ENCODE peak calls at places on chromosomes 6 and 20, in nine cellular contexts. X is esophagus muscularis mucosa, S is thyroid gland, Z is uterus, Q is breast epithelium, W is right lobe of liver, J is GM12878, Y is IMR-90, M is esophagus squamous epithelium. U is an unnamed sample.

GRCh38 chr6:157518399-157519250 is 137.6 kb downstream of the ZDHHC14 start:
- DNase-seq in X (no peak), S (peak), Z (no peak), Q (no peak), W (no peak), J (no peak), Y (peak), M (no peak), U (no peak)

GRCh38 chr6:153503810-153504209 is 372.7 kb upstream of the RGS17 start:
- DNase-seq in X (no peak), S (no peak), Z (no peak), Q (no peak), W (no peak), J (no peak), Y (no peak), M (no peak), U (no peak)

GRCh38 chr20:48737463-48738093 is 90.2 kb downstream of the PREX1 start:
- DNase-seq in X (no peak), S (no peak), Z (no peak), Q (no peak), W (no peak), J (no peak), Y (no peak), M (no peak), U (no peak)

GRCh38 chr20:48234951-48235350 is 449.7 kb upstream of the SULF2 start:
- DNase-seq in X (no peak), S (no peak), Z (no peak), Q (no peak), W (no peak), J (no peak), Y (no peak), M (no peak), U (no peak)

GRCh38 chr6:143135326-143135725 is 74.6 kb downstream of the AIG1 start:
- DNase-seq in X (no peak), S (no peak), Z (no peak), Q (no peak), W (no peak), J (no peak), Y (no peak), M (no peak), U (no peak)

GRCh38 chr6:32439708-32440214 is at the start of gene HLA-DRA:
- DNase-seq in X (no peak), S (peak), Z (peak), Q (no peak), W (no peak), J (peak), Y (peak), M (no peak), U (no peak)

GRCh38 chr6:74318738-74319137 is 622.7 kb downstream of the CD109 start:
- DNase-seq in X (no peak), S (no peak), Z (no peak), Q (no peak), W (no peak), J (no peak), Y (no peak), M (no peak), U (no peak)

GRCh38 chr6:134560019-134560418 is 242.1 kb upstream of the SGK1 start:
- DNase-seq in X (no peak), S (no peak), Z (no peak), Q (no peak), W (no peak), J (no peak), Y (no peak), M (no peak), U (no peak)

GRCh38 chr6:155171747-155172191 is 92.0 kb upstream of the CLDN20 start:
- DNase-seq in X (no peak), S (no peak), Z (no peak), Q (no peak), W (no peak), J (no peak), Y (peak), M (no peak), U (no peak)

GRCh38 chr6:129525055-129525454 is 184.9 kb downstream of the ARHGAP18 start:
- DNase-seq in X (no peak), S (no peak), Z (no peak), Q (no peak), W (no peak), J (no peak), Y (peak), M (no peak), U (no peak)

GRCh38 chr6:165096868-165097267 is 212.5 kb downstream of the C6orf118 start:
- DNase-seq in X (no peak), S (no peak), Z (no peak), Q (no peak), W (no peak), J (no peak), Y (no peak), M (no peak), U (no peak)

GRCh38 chr6:28643017-28643740 is 117.5 kb downstream of the GPX5 start:
- DNase-seq in X (no peak), S (no peak), Z (no peak), Q (no peak), W (no peak), J (peak), Y (peak), M (no peak), U (no peak)

GRCh38 chr20:51128198-51128597 is 105.3 kb upstream of the KCNG1 start:
- DNase-seq in X (no peak), S (no peak), Z (no peak), Q (no peak), W (no peak), J (no peak), Y (peak), M (no peak), U (no peak)

GRCh38 chr20:63957004-63957689 is 931 bp upstream of the UCKL1 start:
- DNase-seq in X (no peak), S (peak), Z (peak), Q (no peak), W (peak), J (no peak), Y (peak), M (no peak), U (peak)

GRCh38 chr6:21664263-21665081 is 70.9 kb downstream of the SOX4 start:
- DNase-seq in X (no peak), S (peak), Z (peak), Q (peak), W (no peak), J (no peak), Y (no peak), M (no peak), U (no peak)

GRCh38 chr6:15481892-15482291 is 180.9 kb downstream of the DTNBP1 start:
- DNase-seq in X (no peak), S (no peak), Z (no peak), Q (no peak), W (no peak), J (no peak), Y (no peak), M (no peak), U (no peak)

GRCh38 chr6:170358496-170358895 is 51.9 kb downstream of the FAM120B start:
- DNase-seq in X (no peak), S (no peak), Z (peak), Q (no peak), W (no peak), J (no peak), Y (no peak), M (no peak), U (no peak)

GRCh38 chr6:27448456-27448855 is 24.4 kb downstream of the ZNF184 start:
- DNase-seq in X (no peak), S (no peak), Z (no peak), Q (no peak), W (no peak), J (no peak), Y (no peak), M (no peak), U (no peak)

GRCh38 chr6:5054427-5054873 is 30.7 kb upstream of the PPP1R3G start:
- DNase-seq in X (no peak), S (no peak), Z (no peak), Q (no peak), W (no peak), J (no peak), Y (peak), M (no peak), U (no peak)

GRCh38 chr6:37137201-37137880 is 32.6 kb upstream of the PIM1 start:
- DNase-seq in X (no peak), S (peak), Z (peak), Q (no peak), W (no peak), J (no peak), Y (peak), M (no peak), U (no peak)

GRCh38 chr20:49697071-49697470 is 16.6 kb downstream of the B4GALT5 start:
- DNase-seq in X (no peak), S (no peak), Z (no peak), Q (no peak), W (no peak), J (no peak), Y (no peak), M (no peak), U (no peak)

GRCh38 chr6:159086033-159086618 is 41.3 kb upstream of the TAGAP start:
- DNase-seq in X (no peak), S (no peak), Z (no peak), Q (no peak), W (no peak), J (no peak), Y (no peak), M (no peak), U (no peak)

GRCh38 chr6:100740439-100740838 is 140.7 kb downstream of the ASCC3 start:
- DNase-seq in X (no peak), S (no peak), Z (no peak), Q (no peak), W (no peak), J (no peak), Y (no peak), M (no peak), U (no peak)

GRCh38 chr6:166768761-166769160 is 141.7 kb upstream of the RPS6KA2 start:
- DNase-seq in X (no peak), S (no peak), Z (no peak), Q (no peak), W (no peak), J (no peak), Y (no peak), M (no peak), U (no peak)

GRCh38 chr6:25832307-25832662 is 433 bp upstream of the SLC17A1 start:
- DNase-seq in X (no peak), S (no peak), Z (no peak), Q (no peak), W (no peak), J (no peak), Y (no peak), M (no peak), U (no peak)

GRCh38 chr6:34236423-34237315 is at the start of gene HMGA1:
- DNase-seq in X (peak), S (peak), Z (peak), Q (peak), W (peak), J (peak), Y (peak), M (peak), U (peak)

GRCh38 chr6:43490523-43490939 is 13.2 kb downstream of the TJAP1 start:
- DNase-seq in X (no peak), S (no peak), Z (no peak), Q (no peak), W (peak), J (no peak), Y (no peak), M (no peak), U (no peak)

GRCh38 chr6:72238900-72239299 is 352.6 kb downstream of the RIMS1 start:
- DNase-seq in X (no peak), S (no peak), Z (no peak), Q (no peak), W (no peak), J (no peak), Y (peak), M (no peak), U (no peak)

GRCh38 chr6:67064323-67064722 is 1357.3 kb upstream of the EYS start:
- DNase-seq in X (no peak), S (no peak), Z (no peak), Q (no peak), W (no peak), J (no peak), Y (no peak), M (no peak), U (no peak)

GRCh38 chr6:116847234-116847633 is 18.4 kb upstream of the GPRC6A start:
- DNase-seq in X (no peak), S (no peak), Z (no peak), Q (no peak), W (no peak), J (no peak), Y (peak), M (no peak), U (no peak)

GRCh38 chr6:151389640-151390275 is 1.6 kb downstream of the ZBTB2 start:
- DNase-seq in X (no peak), S (peak), Z (peak), Q (peak), W (peak), J (no peak), Y (peak), M (peak), U (no peak)
- TF ChIP-seq POLR2A in X (peak), S (peak), Z (peak), Q (no peak), W (peak), J (peak), Y (peak), M (no peak), U (peak)

GRCh38 chr6:167797871-167798265 is 28.8 kb upstream of the AFDN start:
- DNase-seq in X (peak), S (no peak), Z (no peak), Q (no peak), W (peak), J (no peak), Y (no peak), M (no peak), U (no peak)

GRCh38 chr6:167795874-167796667 is 30.6 kb upstream of the AFDN start:
- DNase-seq in X (peak), S (peak), Z (no peak), Q (peak), W (peak), J (no peak), Y (no peak), M (no peak), U (no peak)

GRCh38 chr6:167796668-167797031 is 30.1 kb upstream of the AFDN start:
- DNase-seq in X (no peak), S (peak), Z (no peak), Q (no peak), W (peak), J (no peak), Y (no peak), M (no peak), U (no peak)

GRCh38 chr6:167798453-167798852 is 28.3 kb upstream of the AFDN start:
- DNase-seq in X (peak), S (no peak), Z (no peak), Q (no peak), W (peak), J (no peak), Y (no peak), M (no peak), U (no peak)

DNA sequence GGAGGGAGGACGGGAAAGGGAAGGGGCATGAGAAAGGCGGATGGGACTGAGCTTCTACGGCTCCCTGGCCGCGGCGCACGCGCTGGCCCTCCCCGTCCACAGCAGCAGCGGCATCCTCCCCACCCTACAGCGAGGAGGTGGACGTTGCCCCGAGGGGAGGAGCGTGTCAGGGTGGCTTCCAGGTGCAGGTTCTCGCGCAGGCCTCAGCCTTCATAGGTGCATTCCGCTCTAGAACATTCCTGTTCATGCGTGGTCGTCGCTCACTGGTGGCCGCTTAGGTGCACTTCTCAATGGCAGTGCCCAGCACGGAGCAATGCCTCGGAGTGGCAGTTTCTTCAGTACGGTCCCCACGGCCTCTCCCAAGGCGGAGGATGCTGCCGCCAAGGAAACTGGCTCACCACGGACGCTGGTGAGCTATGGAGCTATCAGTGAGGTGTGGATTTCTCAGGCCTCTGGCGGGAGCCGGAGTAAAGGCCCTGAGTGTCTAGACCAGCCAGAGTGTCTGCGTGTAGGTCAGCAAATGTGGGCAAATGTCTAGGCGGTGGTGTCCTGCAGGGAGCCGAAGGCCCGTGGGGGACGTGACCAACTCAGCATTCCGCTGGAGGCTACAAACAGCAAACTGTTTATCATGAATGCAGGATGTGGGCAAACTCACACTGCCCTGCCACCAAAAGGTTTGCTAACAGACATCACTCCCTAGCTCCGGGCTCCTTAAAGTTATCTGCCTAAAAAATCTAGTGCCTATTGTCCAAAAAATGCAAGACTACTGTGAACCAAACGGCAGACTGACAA is 29.4 kb upstream of the AFDN start:
- DNase-seq in X (peak), S (no peak), Z (no peak), Q (no peak), W (peak), J (no peak), Y (no peak), M (no peak), U (no peak)
- TF ChIP-seq POLR2A in X (no peak), S (no peak), Z (no peak), Q (no peak), W (no peak), J (no peak), Y (no peak), M (no peak), U (no peak)

GRCh38 chr6:31358302-31358701 is 1.3 kb upstream of the HLA-B start:
- DNase-seq in X (peak), S (no peak), Z (no peak), Q (no peak), W (no peak), J (no peak), Y (no peak), M (no peak), U (no peak)

GRCh38 chr6:31356216-31356945 is 598 bp downstream of the HLA-B start:
- DNase-seq in X (peak), S (peak), Z (peak), Q (no peak), W (peak), J (no peak), Y (peak), M (no peak), U (no peak)

GRCh38 chr6:31354788-31355539 is 2.0 kb downstream of the HLA-B start:
- DNase-seq in X (peak), S (no peak), Z (no peak), Q (no peak), W (no peak), J (no peak), Y (no peak), M (no peak), U (no peak)

GRCh38 chr6:31355540-31355988 is 1.4 kb downstream of the HLA-B start:
- DNase-seq in X (peak), S (no peak), Z (no peak), Q (no peak), W (no peak), J (no peak), Y (no peak), M (no peak), U (no peak)

GRCh38 chr6:31356946-31357466 is at the start of gene HLA-B:
- DNase-seq in X (peak), S (peak), Z (peak), Q (peak), W (peak), J (peak), Y (peak), M (peak), U (peak)
- TF ChIP-seq POLR2A in X (peak), S (no peak), Z (no peak), Q (peak), W (peak), J (peak), Y (peak), M (no peak), U (peak)

DNA sequence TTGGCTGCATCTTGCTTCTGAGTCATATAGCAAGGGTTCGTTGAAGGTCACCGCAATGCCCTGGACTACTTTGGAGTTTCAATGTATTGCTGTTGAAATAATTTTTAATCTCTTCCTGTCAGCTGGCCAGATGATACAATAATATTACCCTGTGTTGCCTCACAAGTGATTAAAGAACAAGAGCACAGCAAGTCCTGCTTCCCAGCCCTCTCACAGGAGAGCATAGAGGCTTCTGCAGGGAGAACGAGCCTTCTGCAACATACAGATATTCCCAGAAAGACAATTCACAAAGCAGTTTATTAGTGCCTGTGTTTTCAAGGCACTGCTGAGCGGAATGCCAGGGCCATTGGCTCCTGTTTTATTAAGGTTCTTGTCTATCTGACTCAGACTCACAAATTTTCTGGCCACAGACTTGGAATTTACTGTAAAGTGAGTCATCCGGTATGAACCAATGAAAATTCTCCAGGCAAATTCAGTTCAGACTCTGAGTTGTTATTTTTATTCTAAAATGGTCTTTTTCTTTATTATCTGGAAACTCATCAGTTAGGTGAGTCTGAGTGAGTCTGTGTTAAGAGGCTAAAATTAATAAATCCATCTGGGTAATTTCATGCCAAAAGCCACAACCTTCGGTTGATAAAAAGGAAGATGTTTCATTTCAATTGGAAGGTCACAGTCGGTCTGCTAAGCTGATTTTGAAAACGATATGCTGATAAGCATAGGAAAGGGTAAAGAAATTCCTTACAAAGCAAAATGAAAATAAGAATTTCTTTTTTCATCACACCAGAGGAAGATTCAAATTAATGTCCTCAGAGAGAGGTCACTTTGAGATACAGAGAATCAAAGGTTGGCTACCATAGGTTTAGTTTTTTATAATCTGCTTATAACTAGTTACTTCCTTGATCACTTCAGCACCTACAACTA is 289.4 kb upstream of the STXBP5 start:
- DNase-seq in X (no peak), S (peak), Z (peak), Q (no peak), W (no peak), J (no peak), Y (peak), M (no peak), U (no peak)
- TF ChIP-seq POLR2A in X (no peak), S (no peak), Z (no peak), Q (no peak), W (no peak), J (no peak), Y (peak), M (no peak), U (no peak)

DNA sequence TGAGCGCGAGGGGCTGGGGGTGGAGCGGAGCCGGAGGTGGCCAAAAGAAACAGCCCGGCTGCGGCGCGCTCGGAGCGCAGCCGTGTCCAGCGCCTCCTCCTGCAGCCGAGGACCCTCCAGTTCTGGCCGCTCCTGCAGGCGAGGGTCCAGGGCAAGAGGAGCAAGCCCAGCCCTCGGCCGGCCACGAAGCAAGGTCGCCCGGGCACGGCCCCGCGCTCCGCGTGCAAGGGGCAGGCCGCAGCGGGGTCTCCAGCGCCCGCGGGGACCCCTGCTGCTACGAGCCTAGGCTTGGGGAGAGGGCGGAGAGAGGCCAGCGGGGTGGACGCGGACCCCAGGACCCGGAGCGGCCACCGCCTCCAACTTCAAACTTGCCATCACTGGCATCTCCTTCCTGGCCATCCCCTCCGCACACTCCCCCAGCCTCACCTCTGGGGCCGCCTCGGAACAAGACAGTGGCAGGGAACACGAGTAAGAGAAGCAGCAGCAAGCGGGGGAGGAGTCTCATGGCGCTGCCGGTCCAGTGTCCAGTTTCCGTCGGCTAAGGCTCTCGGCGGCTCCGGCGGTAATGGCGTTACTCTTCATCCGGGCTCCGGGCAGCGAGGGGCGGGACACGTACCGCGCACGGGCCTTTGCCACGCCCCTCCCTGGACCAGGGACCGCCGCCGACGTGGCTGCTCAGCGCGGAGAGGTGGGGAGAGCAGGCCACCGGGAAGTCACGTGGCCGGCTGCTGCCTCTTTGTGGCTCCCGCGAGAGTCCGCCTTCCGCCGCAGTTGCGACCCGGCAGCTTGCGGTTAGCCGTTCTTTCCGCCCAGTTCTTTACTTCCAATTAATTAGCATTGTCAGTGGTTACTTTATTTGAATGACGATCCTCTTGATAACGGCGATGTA is at the start of gene SSR1:
- DNase-seq in X (peak), S (peak), Z (peak), Q (peak), W (peak), J (peak), Y (peak), M (peak), U (peak)
- TF ChIP-seq POLR2A in X (peak), S (peak), Z (peak), Q (peak), W (peak), J (peak), Y (peak), M (no peak), U (peak)

GRCh38 chr20:62302341-62303048 is at the start of gene ADRM1:
- DNase-seq in X (peak), S (peak), Z (peak), Q (peak), W (peak), J (peak), Y (peak), M (peak), U (peak)
- TF ChIP-seq POLR2A in X (peak), S (peak), Z (peak), Q (peak), W (peak), J (peak), Y (peak), M (no peak), U (peak)

U was measured in GM12891.